ENCODE peak calls at places on chromosomes 3 and 15, in four cellular contexts. W, J, O and P are unnamed samples.

GRCh38 chr3:25820816-25821486 is 31.1 kb downstream of the OXSM start:
- DNase-seq in W (no peak), J (no peak), O (no peak), P (no peak)

GRCh38 chr3:51953445-51953844 is 1.7 kb upstream of the GPR62 start:
- DNase-seq in W (peak; percentile 5), J (no peak), O (no peak), P (no peak)

GRCh38 chr15:43218908-43219706 is 1.7 kb downstream of the EPB42 start:
- DNase-seq in W (no peak), J (no peak), O (no peak), P (no peak)

GRCh38 chr15:80978685-80979084 is 10.9 kb downstream of the MESD start:
- DNase-seq in W (no peak), J (no peak), O (no peak), P (no peak)

GRCh38 chr15:42165081-42165480 is 8.6 kb upstream of the PLA2G4F start:
- DNase-seq in W (no peak), J (no peak), O (no peak), P (no peak)

GRCh38 chr3:194661374-194661773 is 10.6 kb downstream of the LSG1 start:
- DNase-seq in W (no peak), J (no peak), O (no peak), P (no peak)

GRCh38 chr3:142930510-142930909 is 33.0 kb downstream of the PAQR9 start:
- DNase-seq in W (no peak), J (peak; percentile 24), O (no peak), P (no peak)

GRCh38 chr15:78461171-78461881 is 23.3 kb downstream of the IREB2 start:
- DNase-seq in W (no peak), J (no peak), O (no peak), P (no peak)

GRCh38 chr3:21297304-21297703 is 453.7 kb downstream of the ZNF385D start:
- DNase-seq in W (no peak), J (no peak), O (no peak), P (no peak)

GRCh38 chr3:63232764-63233396 is 45.2 kb upstream of the SYNPR start:
- DNase-seq in W (no peak), J (no peak), O (no peak), P (no peak)

GRCh38 chr3:194212021-194212868 is 76.3 kb downstream of the HES1 start:
- DNase-seq in W (no peak), J (no peak), O (no peak), P (no peak)

GRCh38 chr3:111617912-111618601 is 22.9 kb upstream of the ZBED2 start:
- DNase-seq in W (peak; percentile 59), J (no peak), O (no peak), P (no peak)

GRCh38 chr3:9037113-9037715 is 73.9 kb upstream of the RAD18 start:
- DNase-seq in W (no peak), J (no peak), O (peak; percentile 57), P (no peak)

GRCh38 chr3:8727793-8728517 is 5.6 kb upstream of the CAV3 start:
- DNase-seq in W (no peak), J (no peak), O (no peak), P (no peak)

GRCh38 chr15:72222433-72222832 is 8.6 kb downstream of the PKM start:
- DNase-seq in W (no peak), J (no peak), O (peak; percentile 47), P (no peak)

GRCh38 chr3:12194209-12194608 is 35.5 kb upstream of the TIMP4 start:
- DNase-seq in W (no peak), J (peak; percentile 36), O (no peak), P (no peak)

GRCh38 chr3:194472290-194472920 is 14.4 kb downstream of the ATP13A3 start:
- DNase-seq in W (no peak), J (peak; percentile 53), O (no peak), P (no peak)

GRCh38 chr3:187014417-187014864 is 84.1 kb downstream of the ST6GAL1 start:
- DNase-seq in W (no peak), J (no peak), O (peak; percentile 41), P (no peak)

GRCh38 chr3:10602769-10603768 is 97.7 kb upstream of the ATP2B2 start:
- DNase-seq in W (peak; percentile 14), J (no peak), O (no peak), P (no peak)

DNA sequence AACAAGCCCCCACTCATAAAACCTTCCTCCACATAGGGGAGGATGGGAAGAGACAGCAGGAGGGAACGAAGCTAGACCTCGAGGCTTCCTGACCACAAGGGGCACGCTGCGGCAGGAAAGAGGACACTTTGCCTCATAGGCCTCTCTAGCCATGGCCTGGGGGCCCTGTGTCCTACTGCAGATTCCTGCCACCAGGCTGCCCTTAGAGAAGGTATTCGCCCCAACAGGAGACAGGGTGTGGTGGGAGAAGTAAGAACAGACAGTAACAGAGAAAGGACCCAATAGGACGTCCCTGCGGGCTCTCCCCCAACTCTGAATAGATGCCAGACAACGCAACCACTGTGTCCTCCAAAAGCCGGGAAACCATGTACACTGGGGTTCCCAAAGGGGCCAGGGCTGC is 36.8 kb downstream of the ADCY5 start:
- DNase-seq in W (no peak), J (no peak), O (no peak), P (no peak)
- H3K4me1 ChIP-seq in W (no peaks in the 10 kb centered on the region), J (no peaks in the 10 kb centered on the region), O (peaks cover 100% of the 10 kb centered on the region), P (no peaks in the 10 kb centered on the region)

GRCh38 chr3:72152551-72153476 is 367.9 kb upstream of the PROK2 start:
- DNase-seq in W (no peak), J (peak; percentile 21), O (peak; percentile 84), P (peak; percentile 81)
- H3K27ac ChIP-seq in W (peak overlapping the region; percentile 10), J (peak overlapping the region; percentile 34), O (peak overlapping the region; percentile 80), P (peak overlapping the region; percentile 67)

DNA sequence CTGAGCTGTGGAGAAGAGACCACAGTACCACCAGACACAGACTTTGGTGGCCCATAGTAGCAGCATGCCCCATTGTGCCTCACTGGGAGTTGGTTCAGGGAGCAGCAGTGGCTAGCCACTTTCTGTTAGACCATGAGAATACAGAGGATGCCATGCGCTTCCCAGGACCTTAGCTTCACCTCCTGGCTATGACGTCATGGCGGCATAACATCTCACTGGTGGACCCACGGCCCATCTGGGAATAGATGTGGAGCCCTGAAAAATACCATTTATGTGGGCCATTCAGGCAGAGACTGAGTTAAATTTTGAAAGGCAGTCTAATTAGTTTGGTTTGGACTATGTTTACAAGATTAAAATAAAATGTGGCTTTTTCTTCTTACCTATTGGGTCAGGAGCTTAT is 55.1 kb upstream of the NMD3 start:
- DNase-seq in W (no peak), J (no peak), O (no peak), P (no peak)
- TF ChIP-seq CTCF in W (no peak), J (no peak), O (no peak), P (no peak)

GRCh38 chr3:24510030-24510648 is 15.5 kb upstream of the THRB start:
- DNase-seq in W (no peak), J (no peak), O (no peak), P (no peak)
- H3K4me1 ChIP-seq in W (peaks cover 4% of the 10 kb centered on the region), J (no peaks in the 10 kb centered on the region), O (peaks cover 32% of the 10 kb centered on the region), P (no peaks in the 10 kb centered on the region)

GRCh38 chr3:88963003-88963402 is 144.4 kb upstream of the EPHA3 start:
- DNase-seq in W (no peak), J (no peak), O (no peak), P (no peak)
- H3K27ac ChIP-seq in W (no peak overlapping the region), J (no peak overlapping the region), O (no peak overlapping the region), P (no peak overlapping the region)